ENCODE peak calls at places on chromosomes 12 and 14, in four cellular contexts. S is neuronal stem cell; Z is stimulated activated CD4-positive, alpha-beta T cell treated with anti-CD3 and anti-CD28 coated beads, Interleukin-2, amount 100 ng/mL, for 48 hours; Y is ELF-1. J is an unnamed sample.

GRCh38 chr14:99436247-99437180 is 44.1 kb downstream of the SETD3 start:
- DNase-seq in S (no peak), Z (no peak), Y (no peak), J (no peak)

GRCh38 chr14:104931771-104932675 is 7.3 kb downstream of the PLD4 start:
- DNase-seq in S (no peak), Z (no peak), Y (peak), J (no peak)

GRCh38 chr12:89247541-89247942 is 104.8 kb downstream of the DUSP6 start:
- DNase-seq in S (no peak), Z (no peak), Y (peak), J (no peak)

GRCh38 chr12:86264451-86265328 is 8.5 kb upstream of the MGAT4C start:
- DNase-seq in S (no peak), Z (no peak), Y (peak), J (no peak)

GRCh38 chr12:127485528-127485927 is 781.4 kb upstream of the TMEM132C start:
- DNase-seq in S (no peak), Z (no peak), Y (peak), J (no peak)

GRCh38 chr14:69332782-69333395 is 65.2 kb downstream of the ERH start:
- DNase-seq in S (no peak), Z (no peak), Y (no peak), J (no peak)

GRCh38 chr12:131089526-131090253 is 136.0 kb downstream of the ADGRD1 start:
- DNase-seq in S (no peak), Z (no peak), Y (no peak), J (no peak)

GRCh38 chr14:105525861-105526780 is at the start of gene TMEM121:
- DNase-seq in S (peak), Z (peak), Y (peak), J (no peak)

GRCh38 chr12:132046561-132046960 is 96.8 kb downstream of the EP400 start:
- DNase-seq in S (no peak), Z (no peak), Y (peak), J (no peak)

GRCh38 chr12:16524378-16524777 is 81.6 kb downstream of the LMO3 start:
- DNase-seq in S (no peak), Z (no peak), Y (no peak), J (no peak)

GRCh38 chr12:117165342-117165741 is 24.9 kb downstream of the FBXO21 start:
- DNase-seq in S (no peak), Z (no peak), Y (no peak), J (no peak)

GRCh38 chr12:5192727-5193126 is 149.0 kb downstream of the KCNA5 start:
- DNase-seq in S (no peak), Z (no peak), Y (no peak), J (no peak)

GRCh38 chr12:96774501-96775256 is 132.4 kb upstream of the NEDD1 start:
- DNase-seq in S (no peak), Z (no peak), Y (no peak), J (no peak)

GRCh38 chr12:54759751-54760150 is 94.6 kb upstream of the MUCL1 start:
- DNase-seq in S (peak), Z (no peak), Y (peak), J (no peak)

GRCh38 chr14:76917759-76918175 is 91.6 kb downstream of the LRRC74A start:
- DNase-seq in S (no peak), Z (no peak), Y (peak), J (no peak)

GRCh38 chr12:61290473-61290872 is 969.7 kb upstream of the USP15 start:
- DNase-seq in S (no peak), Z (no peak), Y (no peak), J (no peak)

GRCh38 chr12:87227157-87227556 is 802.0 kb downstream of the C12orf50 start:
- DNase-seq in S (no peak), Z (no peak), Y (no peak), J (no peak)

GRCh38 chr12:52295663-52296062 is 4.3 kb upstream of the KRT81 start:
- DNase-seq in S (no peak), Z (no peak), Y (no peak), J (no peak)